ENCODE peak calls at places on chromosomes 5 and 9, in seven cellular contexts. One of them, this sample, is unnamed.

GRCh38 chr5:159469496-159470370 is 139.4 kb upstream of the IL12B start:
- DNase-seq in CD4-positive, alpha-beta T cell: no peak
- DNase-seq in activated naive CD8-positive, alpha-beta T cell treated with anti-CD3 and anti-CD28 coated beads, Interleukin-2, amount 50 U/mL, for 16 hours: no peak
- DNase-seq in GM12891: no peak
- DNase-seq in nephron progenitor cell: no peak
- DNase-seq in stimulated activated CD4-positive, alpha-beta T cell treated with anti-CD3 and anti-CD28 coated beads, Interleukin-4, amount 100 ng/mL, for 1 hour: no peak
- DNase-seq in HS-5: no peak
- DNase-seq in this sample: peak; percentile 36

GRCh38 chr5:113487411-113487778 is 858 bp downstream of the MCC start:
- DNase-seq in CD4-positive, alpha-beta T cell: no peak
- DNase-seq in nephron progenitor cell: peak; percentile 36
- DNase-seq in HS-5: no peak
- DNase-seq in stimulated activated CD4-positive, alpha-beta T cell treated with anti-CD3 and anti-CD28 coated beads, Interleukin-4, amount 100 ng/mL, for 1 hour: no peak
- DNase-seq in activated naive CD8-positive, alpha-beta T cell treated with anti-CD3 and anti-CD28 coated beads, Interleukin-2, amount 50 U/mL, for 16 hours: no peak
- DNase-seq in GM12891: peak; percentile 12
- DNase-seq in this sample: no peak

GRCh38 chr5:172800088-172800551 is 29.1 kb upstream of the DUSP1 start:
- DNase-seq in GM12891: no peak
- DNase-seq in activated naive CD8-positive, alpha-beta T cell treated with anti-CD3 and anti-CD28 coated beads, Interleukin-2, amount 50 U/mL, for 16 hours: no peak
- DNase-seq in stimulated activated CD4-positive, alpha-beta T cell treated with anti-CD3 and anti-CD28 coated beads, Interleukin-4, amount 100 ng/mL, for 1 hour: no peak
- DNase-seq in HS-5: no peak
- DNase-seq in CD4-positive, alpha-beta T cell: no peak
- DNase-seq in nephron progenitor cell: no peak
- DNase-seq in this sample: no peak

GRCh38 chr9:132243156-132244074 is 81.6 kb downstream of the NTNG2 start:
- DNase-seq in nephron progenitor cell: no peak
- DNase-seq in CD4-positive, alpha-beta T cell: no peak
- DNase-seq in GM12891: no peak
- DNase-seq in stimulated activated CD4-positive, alpha-beta T cell treated with anti-CD3 and anti-CD28 coated beads, Interleukin-4, amount 100 ng/mL, for 1 hour: no peak
- DNase-seq in HS-5: no peak
- DNase-seq in activated naive CD8-positive, alpha-beta T cell treated with anti-CD3 and anti-CD28 coated beads, Interleukin-2, amount 50 U/mL, for 16 hours: no peak
- DNase-seq in this sample: no peak

GRCh38 chr9:75063556-75064305 is 24.2 kb downstream of the NMRK1 start:
- DNase-seq in nephron progenitor cell: no peak
- DNase-seq in HS-5: no peak
- DNase-seq in activated naive CD8-positive, alpha-beta T cell treated with anti-CD3 and anti-CD28 coated beads, Interleukin-2, amount 50 U/mL, for 16 hours: no peak
- DNase-seq in GM12891: no peak
- DNase-seq in CD4-positive, alpha-beta T cell: no peak
- DNase-seq in stimulated activated CD4-positive, alpha-beta T cell treated with anti-CD3 and anti-CD28 coated beads, Interleukin-4, amount 100 ng/mL, for 1 hour: no peak
- DNase-seq in this sample: no peak

GRCh38 chr9:93205045-93205768 is 21.3 kb downstream of the WNK2 start:
- DNase-seq in CD4-positive, alpha-beta T cell: no peak
- DNase-seq in GM12891: no peak
- DNase-seq in stimulated activated CD4-positive, alpha-beta T cell treated with anti-CD3 and anti-CD28 coated beads, Interleukin-4, amount 100 ng/mL, for 1 hour: no peak
- DNase-seq in activated naive CD8-positive, alpha-beta T cell treated with anti-CD3 and anti-CD28 coated beads, Interleukin-2, amount 50 U/mL, for 16 hours: no peak
- DNase-seq in HS-5: no peak
- DNase-seq in nephron progenitor cell: peak; percentile 67
- DNase-seq in this sample: no peak

GRCh38 chr9:22331533-22331932 is 115.1 kb upstream of the DMRTA1 start:
- DNase-seq in stimulated activated CD4-positive, alpha-beta T cell treated with anti-CD3 and anti-CD28 coated beads, Interleukin-4, amount 100 ng/mL, for 1 hour: no peak
- DNase-seq in GM12891: no peak
- DNase-seq in activated naive CD8-positive, alpha-beta T cell treated with anti-CD3 and anti-CD28 coated beads, Interleukin-2, amount 50 U/mL, for 16 hours: no peak
- DNase-seq in nephron progenitor cell: no peak
- DNase-seq in HS-5: no peak
- DNase-seq in CD4-positive, alpha-beta T cell: no peak
- DNase-seq in this sample: no peak

GRCh38 chr9:134666801-134667200 is 25.2 kb downstream of the COL5A1 start:
- DNase-seq in CD4-positive, alpha-beta T cell: no peak
- DNase-seq in nephron progenitor cell: no peak
- DNase-seq in stimulated activated CD4-positive, alpha-beta T cell treated with anti-CD3 and anti-CD28 coated beads, Interleukin-4, amount 100 ng/mL, for 1 hour: no peak
- DNase-seq in GM12891: no peak
- DNase-seq in HS-5: peak; percentile 76
- DNase-seq in activated naive CD8-positive, alpha-beta T cell treated with anti-CD3 and anti-CD28 coated beads, Interleukin-2, amount 50 U/mL, for 16 hours: no peak
- DNase-seq in this sample: no peak

GRCh38 chr9:20640331-20641187 is 18.3 kb upstream of the MLLT3 start:
- DNase-seq in nephron progenitor cell: no peak
- DNase-seq in activated naive CD8-positive, alpha-beta T cell treated with anti-CD3 and anti-CD28 coated beads, Interleukin-2, amount 50 U/mL, for 16 hours: peak; percentile 41
- DNase-seq in GM12891: no peak
- DNase-seq in CD4-positive, alpha-beta T cell: peak; percentile 86
- DNase-seq in stimulated activated CD4-positive, alpha-beta T cell treated with anti-CD3 and anti-CD28 coated beads, Interleukin-4, amount 100 ng/mL, for 1 hour: peak; percentile 78
- DNase-seq in HS-5: no peak
- DNase-seq in this sample: peak; percentile 27

GRCh38 chr5:154801083-154801482 is 45.9 kb downstream of the LARP1 start:
- DNase-seq in CD4-positive, alpha-beta T cell: no peak
- DNase-seq in activated naive CD8-positive, alpha-beta T cell treated with anti-CD3 and anti-CD28 coated beads, Interleukin-2, amount 50 U/mL, for 16 hours: no peak
- DNase-seq in GM12891: no peak
- DNase-seq in stimulated activated CD4-positive, alpha-beta T cell treated with anti-CD3 and anti-CD28 coated beads, Interleukin-4, amount 100 ng/mL, for 1 hour: no peak
- DNase-seq in HS-5: no peak
- DNase-seq in nephron progenitor cell: no peak
- DNase-seq in this sample: no peak

This sample was measured in T-helper 1 cell.